ENCODE peak calls at places on chromosomes 6 and 20, in nine cellular contexts. One of them, this sample, is unnamed.

GRCh38 chr6:127103482-127103881 is 15.0 kb upstream of the RSPO3 start:
- DNase-seq in IMR-90: peak
- DNase-seq in SJSA1: no peak
- DNase-seq in ovary: no peak
- DNase-seq in GM23248: peak
- DNase-seq in CD4-positive, alpha-beta T cell: no peak
- DNase-seq in brain microvascular endothelial cell: no peak
- DNase-seq in GM23338: no peak
- DNase-seq in fibroblast of lung: peak
- DNase-seq in this sample: no peak

GRCh38 chr20:50298554-50299324 is 108.1 kb downstream of the CEBPB start:
- DNase-seq in IMR-90: no peak
- DNase-seq in SJSA1: no peak
- DNase-seq in ovary: peak
- DNase-seq in GM23248: no peak
- DNase-seq in CD4-positive, alpha-beta T cell: no peak
- DNase-seq in brain microvascular endothelial cell: no peak
- DNase-seq in GM23338: no peak
- DNase-seq in fibroblast of lung: no peak
- DNase-seq in this sample: no peak

GRCh38 chr6:81750660-81751387 is 1.7 kb downstream of the TENT5A start:
- DNase-seq in IMR-90: peak
- DNase-seq in SJSA1: peak
- DNase-seq in ovary: no peak
- DNase-seq in GM23248: peak
- DNase-seq in CD4-positive, alpha-beta T cell: no peak
- DNase-seq in brain microvascular endothelial cell: no peak
- DNase-seq in GM23338: no peak
- DNase-seq in fibroblast of lung: no peak
- DNase-seq in this sample: no peak

GRCh38 chr20:57689745-57690481 is 19.9 kb downstream of the PMEPA1 start:
- DNase-seq in IMR-90: no peak
- DNase-seq in SJSA1: no peak
- DNase-seq in ovary: no peak
- DNase-seq in GM23248: no peak
- DNase-seq in CD4-positive, alpha-beta T cell: no peak
- DNase-seq in brain microvascular endothelial cell: no peak
- DNase-seq in GM23338: no peak
- DNase-seq in fibroblast of lung: no peak
- DNase-seq in this sample: no peak

GRCh38 chr6:85679445-85680123 is 36.9 kb upstream of the SYNCRIP start:
- DNase-seq in IMR-90: no peak
- DNase-seq in SJSA1: peak
- DNase-seq in ovary: no peak
- DNase-seq in GM23248: peak
- DNase-seq in CD4-positive, alpha-beta T cell: no peak
- DNase-seq in brain microvascular endothelial cell: no peak
- DNase-seq in GM23338: no peak
- DNase-seq in fibroblast of lung: peak
- DNase-seq in this sample: no peak

GRCh38 chr6:31794866-31795615 is 511 bp downstream of the VARS1 start:
- DNase-seq in IMR-90: no peak
- DNase-seq in SJSA1: peak
- DNase-seq in ovary: no peak
- DNase-seq in GM23248: peak
- DNase-seq in CD4-positive, alpha-beta T cell: no peak
- DNase-seq in brain microvascular endothelial cell: no peak
- DNase-seq in GM23338: peak
- DNase-seq in fibroblast of lung: no peak
- DNase-seq in this sample: no peak

GRCh38 chr20:7760261-7761048 is 179.8 kb downstream of the HAO1 start:
- DNase-seq in IMR-90: no peak
- DNase-seq in SJSA1: no peak
- DNase-seq in ovary: no peak
- DNase-seq in GM23248: peak
- DNase-seq in CD4-positive, alpha-beta T cell: no peak
- DNase-seq in brain microvascular endothelial cell: no peak
- DNase-seq in GM23338: no peak
- DNase-seq in fibroblast of lung: no peak
- DNase-seq in this sample: no peak

GRCh38 chr20:33522256-33522820 is 32.4 kb downstream of the CBFA2T2 start:
- DNase-seq in IMR-90: no peak
- DNase-seq in SJSA1: no peak
- DNase-seq in ovary: no peak
- DNase-seq in GM23248: no peak
- DNase-seq in CD4-positive, alpha-beta T cell: no peak
- DNase-seq in brain microvascular endothelial cell: no peak
- DNase-seq in GM23338: no peak
- DNase-seq in fibroblast of lung: no peak
- DNase-seq in this sample: no peak

GRCh38 chr20:54132612-54133433 is 41.0 kb downstream of the CYP24A1 start:
- DNase-seq in IMR-90: peak
- DNase-seq in SJSA1: peak
- DNase-seq in ovary: no peak
- DNase-seq in GM23248: peak
- DNase-seq in CD4-positive, alpha-beta T cell: no peak
- DNase-seq in brain microvascular endothelial cell: peak
- DNase-seq in GM23338: peak
- DNase-seq in fibroblast of lung: peak
- DNase-seq in this sample: no peak

GRCh38 chr6:133980168-133980567 is 27.1 kb downstream of the TBPL1 start:
- DNase-seq in IMR-90: no peak
- DNase-seq in SJSA1: no peak
- DNase-seq in ovary: no peak
- DNase-seq in GM23248: no peak
- DNase-seq in CD4-positive, alpha-beta T cell: no peak
- DNase-seq in brain microvascular endothelial cell: no peak
- DNase-seq in GM23338: no peak
- DNase-seq in fibroblast of lung: no peak
- DNase-seq in this sample: no peak

GRCh38 chr6:138533667-138534066 is 34.4 kb upstream of the NHSL1 start:
- DNase-seq in IMR-90: no peak
- DNase-seq in SJSA1: no peak
- DNase-seq in ovary: no peak
- DNase-seq in GM23248: no peak
- DNase-seq in CD4-positive, alpha-beta T cell: no peak
- DNase-seq in brain microvascular endothelial cell: no peak
- DNase-seq in GM23338: no peak
- DNase-seq in fibroblast of lung: no peak
- DNase-seq in this sample: no peak

GRCh38 chr20:19695081-19695480 is 63.0 kb upstream of the RIN2 start:
- DNase-seq in IMR-90: no peak
- DNase-seq in SJSA1: no peak
- DNase-seq in ovary: no peak
- DNase-seq in GM23248: peak
- DNase-seq in CD4-positive, alpha-beta T cell: no peak
- DNase-seq in brain microvascular endothelial cell: no peak
- DNase-seq in GM23338: no peak
- DNase-seq in fibroblast of lung: no peak
- DNase-seq in this sample: no peak

GRCh38 chr6:118581489-118581959 is 33.4 kb downstream of the PLN start:
- DNase-seq in IMR-90: peak
- DNase-seq in SJSA1: no peak
- DNase-seq in ovary: no peak
- DNase-seq in GM23248: peak
- DNase-seq in CD4-positive, alpha-beta T cell: no peak
- DNase-seq in brain microvascular endothelial cell: peak
- DNase-seq in GM23338: no peak
- DNase-seq in fibroblast of lung: peak
- DNase-seq in this sample: no peak

GRCh38 chr20:34190679-34191090 is 50.5 kb upstream of the ASIP start:
- DNase-seq in IMR-90: peak
- DNase-seq in SJSA1: peak
- DNase-seq in ovary: peak
- DNase-seq in GM23248: peak
- DNase-seq in CD4-positive, alpha-beta T cell: no peak
- DNase-seq in brain microvascular endothelial cell: peak
- DNase-seq in GM23338: peak
- DNase-seq in fibroblast of lung: peak
- DNase-seq in this sample: peak

GRCh38 chr6:170522565-170523183 is 30.4 kb downstream of the PSMB1 start:
- DNase-seq in IMR-90: peak
- DNase-seq in SJSA1: peak
- DNase-seq in ovary: no peak
- DNase-seq in GM23248: peak
- DNase-seq in CD4-positive, alpha-beta T cell: no peak
- DNase-seq in brain microvascular endothelial cell: no peak
- DNase-seq in GM23338: peak
- DNase-seq in fibroblast of lung: peak
- DNase-seq in this sample: no peak

GRCh38 chr6:71544028-71544427 is 255.4 kb downstream of the OGFRL1 start:
- DNase-seq in IMR-90: peak
- DNase-seq in SJSA1: peak
- DNase-seq in ovary: no peak
- DNase-seq in GM23248: peak
- DNase-seq in CD4-positive, alpha-beta T cell: no peak
- DNase-seq in brain microvascular endothelial cell: peak
- DNase-seq in GM23338: peak
- DNase-seq in fibroblast of lung: no peak
- DNase-seq in this sample: no peak

GRCh38 chr6:15656145-15656544 is 6.7 kb downstream of the DTNBP1 start:
- DNase-seq in IMR-90: no peak
- DNase-seq in SJSA1: no peak
- DNase-seq in ovary: no peak
- DNase-seq in GM23248: no peak
- DNase-seq in CD4-positive, alpha-beta T cell: no peak
- DNase-seq in brain microvascular endothelial cell: no peak
- DNase-seq in GM23338: no peak
- DNase-seq in fibroblast of lung: no peak
- DNase-seq in this sample: no peak

GRCh38 chr6:15661815-15662245 is 998 bp downstream of the DTNBP1 start:
- DNase-seq in IMR-90: no peak
- DNase-seq in SJSA1: no peak
- DNase-seq in ovary: no peak
- DNase-seq in GM23248: peak
- DNase-seq in CD4-positive, alpha-beta T cell: no peak
- DNase-seq in brain microvascular endothelial cell: no peak
- DNase-seq in GM23338: no peak
- DNase-seq in fibroblast of lung: no peak
- DNase-seq in this sample: no peak

GRCh38 chr6:15658345-15658744 is 4.5 kb downstream of the DTNBP1 start:
- DNase-seq in IMR-90: no peak
- DNase-seq in SJSA1: no peak
- DNase-seq in ovary: no peak
- DNase-seq in GM23248: no peak
- DNase-seq in CD4-positive, alpha-beta T cell: no peak
- DNase-seq in brain microvascular endothelial cell: no peak
- DNase-seq in GM23338: no peak
- DNase-seq in fibroblast of lung: no peak
- DNase-seq in this sample: no peak

GRCh38 chr6:15657290-15657689 is 5.5 kb downstream of the DTNBP1 start:
- DNase-seq in IMR-90: no peak
- DNase-seq in SJSA1: no peak
- DNase-seq in ovary: no peak
- DNase-seq in GM23248: no peak
- DNase-seq in CD4-positive, alpha-beta T cell: no peak
- DNase-seq in brain microvascular endothelial cell: no peak
- DNase-seq in GM23338: no peak
- DNase-seq in fibroblast of lung: no peak
- DNase-seq in this sample: no peak

GRCh38 chr6:15659181-15659580 is 3.6 kb downstream of the DTNBP1 start:
- DNase-seq in IMR-90: no peak
- DNase-seq in SJSA1: no peak
- DNase-seq in ovary: no peak
- DNase-seq in GM23248: no peak
- DNase-seq in CD4-positive, alpha-beta T cell: no peak
- DNase-seq in brain microvascular endothelial cell: no peak
- DNase-seq in GM23338: no peak
- DNase-seq in fibroblast of lung: no peak
- DNase-seq in this sample: no peak
- H3K27ac ChIP-seq in IMR-90: no peak
- H3K27ac ChIP-seq in SJSA1: no peak
- H3K27ac ChIP-seq in ovary: no peak
- H3K27ac ChIP-seq in GM23248: no peak
- H3K27ac ChIP-seq in CD4-positive, alpha-beta T cell: no peak
- H3K27ac ChIP-seq in brain microvascular endothelial cell: no peak
- H3K27ac ChIP-seq in GM23338: no peak
- H3K27ac ChIP-seq in fibroblast of lung: no peak
- H3K27ac ChIP-seq in this sample: no peak

DNA sequence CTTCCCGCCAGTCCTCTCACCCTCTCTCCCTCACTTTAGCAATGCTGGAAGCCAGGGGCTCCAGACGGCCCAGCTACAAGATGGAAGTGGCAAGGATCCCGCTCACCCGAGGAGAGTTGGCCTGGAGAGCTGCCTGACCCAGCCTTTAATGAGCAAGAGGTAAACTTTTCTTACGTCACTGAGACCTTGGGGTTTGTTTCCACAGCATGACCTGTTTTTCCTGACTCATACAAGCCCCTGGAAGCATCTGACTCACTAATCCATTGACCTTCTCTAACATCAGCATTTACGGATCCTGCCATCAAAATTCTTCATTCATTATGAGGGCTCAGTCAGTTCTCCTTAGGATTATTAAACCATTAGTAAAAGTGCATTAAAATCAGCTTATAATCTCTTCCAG is 120.4 kb downstream of the MYLK4 start:
- DNase-seq in IMR-90: peak
- DNase-seq in SJSA1: peak
- DNase-seq in ovary: peak
- DNase-seq in GM23248: peak
- DNase-seq in CD4-positive, alpha-beta T cell: no peak
- DNase-seq in brain microvascular endothelial cell: peak
- DNase-seq in GM23338: no peak
- DNase-seq in fibroblast of lung: peak
- DNase-seq in this sample: no peak
- H3K27ac ChIP-seq in IMR-90: peak
- H3K27ac ChIP-seq in SJSA1: peak
- H3K27ac ChIP-seq in ovary: no peak
- H3K27ac ChIP-seq in GM23248: peak
- H3K27ac ChIP-seq in CD4-positive, alpha-beta T cell: no peak
- H3K27ac ChIP-seq in brain microvascular endothelial cell: peak
- H3K27ac ChIP-seq in GM23338: no peak
- H3K27ac ChIP-seq in fibroblast of lung: peak
- H3K27ac ChIP-seq in this sample: no peak

DNA sequence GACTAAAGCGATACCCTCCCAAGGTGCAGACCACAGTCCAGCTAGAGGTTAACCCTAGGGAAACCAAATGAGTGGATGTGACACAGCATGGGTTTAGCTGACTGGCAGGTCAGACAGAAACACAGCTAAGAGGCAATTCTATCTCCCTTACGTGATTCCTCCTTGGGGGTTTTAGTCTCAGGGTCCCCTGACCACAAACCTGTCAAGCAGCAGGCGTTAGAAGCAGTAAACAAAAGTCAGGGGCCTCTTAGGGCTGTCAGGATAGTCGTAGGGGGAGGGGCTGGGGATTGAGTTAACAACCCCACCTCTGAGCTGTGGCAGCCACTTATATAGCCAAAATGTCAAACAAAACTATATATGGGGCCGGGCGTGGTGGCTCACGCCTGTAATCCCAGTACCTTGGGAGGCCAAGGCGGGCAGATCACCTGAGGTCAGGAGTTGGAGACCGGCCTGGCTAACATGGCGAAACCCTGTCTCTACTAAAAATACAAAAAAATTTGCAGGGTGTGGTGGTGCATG is 13.6 kb downstream of the KCNK5 start:
- DNase-seq in IMR-90: no peak
- DNase-seq in SJSA1: no peak
- DNase-seq in ovary: no peak
- DNase-seq in GM23248: no peak
- DNase-seq in CD4-positive, alpha-beta T cell: no peak
- DNase-seq in brain microvascular endothelial cell: no peak
- DNase-seq in GM23338: no peak
- DNase-seq in fibroblast of lung: no peak
- DNase-seq in this sample: no peak
- H3K27ac ChIP-seq in IMR-90: no peak
- H3K27ac ChIP-seq in SJSA1: no peak
- H3K27ac ChIP-seq in ovary: no peak
- H3K27ac ChIP-seq in GM23248: no peak
- H3K27ac ChIP-seq in CD4-positive, alpha-beta T cell: no peak
- H3K27ac ChIP-seq in brain microvascular endothelial cell: no peak
- H3K27ac ChIP-seq in GM23338: no peak
- H3K27ac ChIP-seq in fibroblast of lung: no peak
- H3K27ac ChIP-seq in this sample: no peak

GRCh38 chr6:23154159-23154558 is 584.8 kb downstream of the HDGFL1 start:
- DNase-seq in IMR-90: no peak
- DNase-seq in SJSA1: no peak
- DNase-seq in ovary: no peak
- DNase-seq in GM23248: no peak
- DNase-seq in CD4-positive, alpha-beta T cell: no peak
- DNase-seq in brain microvascular endothelial cell: no peak
- DNase-seq in GM23338: no peak
- DNase-seq in fibroblast of lung: no peak
- DNase-seq in this sample: no peak
- H3K27ac ChIP-seq in IMR-90: no peak
- H3K27ac ChIP-seq in SJSA1: no peak
- H3K27ac ChIP-seq in ovary: no peak
- H3K27ac ChIP-seq in GM23248: no peak
- H3K27ac ChIP-seq in CD4-positive, alpha-beta T cell: no peak
- H3K27ac ChIP-seq in brain microvascular endothelial cell: no peak
- H3K27ac ChIP-seq in GM23338: no peak
- H3K27ac ChIP-seq in fibroblast of lung: no peak
- H3K27ac ChIP-seq in this sample: no peak

This sample was measured in substantia nigra.